ENCODE peak calls at places on chromosomes 7 and 10, in six cellular contexts. S is brain microvascular endothelial cell, G is cardiac fibroblast, X is hepatocyte, Y is heart right ventricle, A is SK-N-SH. J is an unnamed sample.

GRCh38 chr10:74871595-74872382 is 45.4 kb downstream of the KAT6B start:
- DNase-seq in Y (no peak), G (no peak), S (no peak), A (no peak), X (peak; percentile 10), J (no peak)

GRCh38 chr7:94679341-94679740 is 23.4 kb upstream of the SGCE start:
- DNase-seq in Y (no peak), S (no peak), X (no peak), A (no peak), G (no peak), J (peak; percentile 10)

GRCh38 chr7:7428806-7429205 is 106.9 kb downstream of the COL28A1 start:
- DNase-seq in A (no peak), X (no peak), G (peak; percentile 22), Y (no peak), S (peak; percentile 35), J (peak; percentile 95)

GRCh38 chr10:100637785-100638184 is 102.0 kb downstream of the HIF1AN start:
- DNase-seq in G (peak; percentile 19), X (peak; percentile 20), S (peak; percentile 2), A (peak; percentile 87), Y (no peak), J (no peak)

GRCh38 chr10:65470986-65471385 is 1454.8 kb upstream of the LRRTM3 start:
- DNase-seq in G (no peak), X (no peak), A (no peak), Y (no peak), S (no peak), J (no peak)

GRCh38 chr7:108448777-108449576 is 7.3 kb downstream of the NRCAM start:
- DNase-seq in Y (no peak), G (no peak), X (no peak), A (peak; percentile 22), S (no peak), J (no peak)

GRCh38 chr7:80060218-80060806 is 74.3 kb upstream of the GNAI1 start:
- DNase-seq in X (peak; percentile 52), G (peak; percentile 87), Y (no peak), A (peak; percentile 44), S (no peak), J (peak; percentile 77)

GRCh38 chr7:39240864-39241263 is 263.2 kb downstream of the POU6F2 start:
- DNase-seq in A (no peak), Y (no peak), G (no peak), X (no peak), S (no peak), J (no peak)

GRCh38 chr7:24995466-24995865 is 15.5 kb upstream of the OSBPL3 start:
- DNase-seq in G (no peak), X (no peak), S (no peak), A (no peak), Y (no peak), J (no peak)

GRCh38 chr7:47795631-47796030 is 152.6 kb downstream of the PKD1L1 start:
- DNase-seq in S (peak; percentile 75), G (peak; percentile 63), Y (no peak), X (no peak), A (no peak), J (peak; percentile 59)

GRCh38 chr7:5420108-5420840 is 3.4 kb downstream of the TNRC18 start:
- DNase-seq in G (no peak), A (peak; percentile 77), S (no peak), X (no peak), Y (peak; percentile 44), J (no peak)

GRCh38 chr10:62760401-62760800 is 44.1 kb upstream of the ADO start:
- DNase-seq in Y (peak; percentile 19), A (no peak), X (no peak), G (no peak), S (no peak), J (no peak)

GRCh38 chr10:4813496-4813895 is 12.5 kb upstream of the AKR1E2 start:
- DNase-seq in X (no peak), G (no peak), Y (no peak), S (no peak), A (no peak), J (no peak)

GRCh38 chr7:13541326-13541725 is 448.1 kb downstream of the ETV1 start:
- DNase-seq in G (no peak), S (no peak), A (no peak), Y (no peak), X (no peak), J (no peak)

GRCh38 chr7:13538669-13539068 is 450.8 kb downstream of the ETV1 start:
- DNase-seq in X (no peak), G (peak; percentile 69), Y (no peak), A (no peak), S (peak; percentile 70), J (peak; percentile 47)

GRCh38 chr7:13542451-13542850 is 447.0 kb downstream of the ETV1 start:
- DNase-seq in Y (no peak), S (no peak), A (no peak), X (no peak), G (no peak), J (no peak)

GRCh38 chr7:13540429-13540828 is 449.0 kb downstream of the ETV1 start:
- DNase-seq in Y (no peak), A (no peak), S (peak; percentile 74), G (peak; percentile 70), X (no peak), J (peak; percentile 31)
- TF ChIP-seq CTCF in Y (no peak), A (no peak), S (no peak), G (no peak), X (no peak), J (no peak)

DNA sequence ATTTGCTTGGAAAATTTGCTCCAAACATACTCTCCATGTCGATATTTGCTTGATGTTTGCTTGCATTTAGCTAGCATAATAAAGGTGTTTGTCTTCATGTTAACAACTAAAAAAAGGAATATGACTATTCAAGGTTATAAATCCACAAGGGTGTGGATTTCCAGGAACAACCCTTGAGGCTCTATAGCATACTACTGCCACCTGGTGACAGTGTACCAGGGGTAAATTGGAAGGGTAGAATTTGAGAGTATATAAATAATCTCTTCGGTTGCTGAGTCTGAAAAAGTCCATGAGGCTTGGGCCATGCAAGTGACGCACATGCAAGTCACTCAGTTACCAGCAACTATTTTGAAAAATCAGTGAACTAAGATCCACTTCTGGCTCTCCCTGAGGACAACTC is 68.4 kb downstream of the SLIT1 start:
- DNase-seq in S (no peak), Y (no peak), A (no peak), X (no peak), G (peak; percentile 28), J (peak; percentile 5)
- TF ChIP-seq CTCF in S (peak; percentile 33), Y (peak; percentile 45), A (no peak), X (peak; percentile 31), G (no peak), J (peak; percentile 23)

DNA sequence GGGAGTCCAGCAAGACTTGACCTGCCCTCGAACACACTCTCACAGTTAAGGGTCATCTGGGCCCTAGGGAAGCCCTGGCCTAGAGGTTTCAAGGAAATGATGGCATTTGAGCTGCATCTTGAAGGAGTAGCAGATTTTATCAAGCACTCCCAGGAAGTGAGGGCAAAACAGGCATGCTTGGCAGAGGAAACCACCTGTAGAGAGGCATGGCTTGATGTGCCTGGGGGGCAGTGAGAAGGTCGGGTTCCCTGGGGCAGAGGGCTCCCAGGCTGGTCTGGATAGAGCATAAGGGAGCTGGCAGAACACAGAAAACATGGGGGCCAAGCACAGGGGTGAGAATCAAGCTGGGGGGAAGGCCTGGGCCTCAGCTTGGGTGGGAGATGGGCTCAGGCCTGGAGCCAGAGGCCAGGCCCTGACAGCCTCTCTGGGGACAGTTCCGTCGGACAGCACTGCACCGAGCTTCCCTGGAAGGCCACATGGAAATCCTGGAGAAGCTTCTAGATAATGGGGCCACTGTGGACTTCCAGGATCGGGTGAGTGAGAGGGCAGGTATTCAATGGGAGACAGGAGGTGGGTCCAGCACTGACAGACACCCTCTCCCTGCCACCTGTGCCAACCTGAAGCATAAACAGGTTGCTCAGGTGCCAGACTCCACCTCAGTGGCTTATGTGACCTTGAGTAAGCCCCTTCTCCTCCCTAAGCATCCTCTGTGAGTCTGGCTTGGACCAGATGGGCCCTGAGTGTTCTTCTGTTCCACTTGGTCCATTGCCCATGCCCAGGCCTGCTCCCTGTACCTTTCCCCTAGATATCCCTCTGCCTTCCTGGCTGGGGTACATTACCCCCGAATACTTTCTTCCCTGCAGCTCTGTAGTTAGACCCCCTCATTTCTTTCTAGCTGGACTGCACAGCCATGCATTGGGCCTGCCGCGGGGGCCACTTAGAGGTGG is 3.5 kb upstream of the HOGA1 start:
- DNase-seq in Y (no peak), S (no peak), G (no peak), X (no peak), A (peak; percentile 12), J (no peak)
- TF ChIP-seq CTCF in Y (no peak), S (no peak), G (no peak), X (no peak), A (no peak), J (no peak)

DNA sequence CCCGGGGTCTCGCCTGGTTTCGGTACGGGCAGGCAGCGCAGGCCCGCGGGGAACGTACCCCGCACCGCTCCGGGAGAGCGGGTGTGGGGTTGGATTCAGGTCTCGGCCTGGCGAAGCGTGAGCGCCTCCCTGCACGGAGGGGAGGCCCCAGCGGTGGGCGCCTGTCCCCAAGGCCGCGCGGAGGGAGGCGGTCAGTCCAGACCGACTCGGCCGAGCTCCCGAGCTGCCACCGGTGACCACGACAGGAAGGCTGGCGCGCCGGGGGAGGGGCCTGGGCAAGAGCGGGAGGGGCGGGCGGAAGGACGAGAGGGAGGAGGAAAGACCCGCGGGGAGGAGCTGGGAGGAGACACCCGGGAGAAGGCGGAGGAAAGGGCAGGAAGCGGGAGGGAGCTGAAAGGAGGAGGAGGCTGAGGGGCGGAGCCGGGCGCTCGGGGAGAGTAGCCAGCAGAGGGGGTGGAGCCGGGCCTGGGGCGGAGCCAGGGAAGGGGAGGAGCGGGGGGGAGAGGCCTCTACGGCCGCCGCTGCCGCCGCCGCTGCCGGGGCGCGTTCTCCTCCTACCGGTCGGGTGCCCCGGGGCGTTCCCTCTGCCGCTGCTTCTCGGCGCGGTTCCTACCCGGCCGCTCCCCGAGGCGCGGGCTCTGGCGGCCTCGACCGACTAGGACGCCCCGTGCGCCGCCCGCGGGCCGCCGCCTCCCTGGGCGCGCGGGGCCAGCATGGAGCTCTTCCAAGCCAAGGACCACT is at the start of gene INPP5F:
- DNase-seq in X (peak; percentile 100), A (peak; percentile 100), S (peak; percentile 98), G (peak; percentile 98), Y (peak; percentile 99), J (peak; percentile 95)
- TF ChIP-seq CTCF in X (no peak), A (peak; percentile 31), S (peak; percentile 23), G (peak; percentile 1), Y (peak; percentile 33), J (no peak)

DNA sequence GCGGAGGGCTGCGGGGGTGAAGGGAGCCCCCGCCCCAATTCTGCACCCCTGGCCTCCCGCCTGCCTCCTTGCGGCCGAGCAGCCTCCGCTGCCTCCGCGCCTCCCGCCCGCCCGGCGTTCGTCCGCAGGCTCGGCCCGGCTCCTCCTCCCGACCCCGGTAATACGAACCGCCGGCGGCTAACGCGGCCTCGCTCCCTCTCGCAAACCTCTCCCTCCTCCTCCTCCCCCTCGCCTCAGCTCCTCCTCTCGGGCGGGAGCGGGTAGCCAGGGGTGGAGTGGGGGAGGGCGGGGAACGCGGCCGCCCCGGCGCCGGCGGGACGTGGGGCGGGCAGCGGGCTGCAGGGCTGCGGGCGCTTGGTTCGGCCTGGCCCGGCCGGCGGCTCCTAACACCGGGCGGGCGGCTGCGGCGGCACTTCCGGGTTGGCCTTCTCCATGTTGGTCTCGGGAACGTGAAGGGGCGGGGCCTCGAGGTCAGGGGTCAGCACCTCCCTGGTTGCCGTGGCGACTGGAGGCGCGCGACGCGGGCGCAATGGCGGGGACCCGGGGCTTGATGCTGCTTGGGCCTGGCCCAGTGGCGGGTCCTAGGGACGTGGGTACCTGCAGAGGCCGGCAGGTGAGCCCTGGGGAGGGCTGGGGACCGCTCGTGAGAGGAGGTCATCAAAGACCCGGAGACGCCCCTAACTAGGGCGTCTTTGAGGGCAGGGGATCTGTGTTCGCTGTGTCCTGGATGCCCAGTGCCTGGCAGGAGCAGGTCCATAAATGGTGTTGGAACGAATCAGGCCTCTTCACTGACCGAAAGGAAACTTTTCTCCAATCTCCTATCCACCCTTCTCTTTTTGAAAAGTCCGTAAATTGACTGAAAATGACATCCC is at the start of gene RAB11FIP2:
- DNase-seq in X (peak; percentile 96), Y (peak; percentile 97), A (peak; percentile 97), G (peak; percentile 90), S (peak; percentile 89), J (peak; percentile 85)
- TF ChIP-seq CTCF in X (peak; percentile 24), Y (no peak), A (peak; percentile 40), G (no peak), S (no peak), J (no peak)